ENCODE peak calls at places on chromosomes 13 and 19, in six cellular contexts. K is cardiac muscle cell, F is retinal pigment epithelial cell, Q is endothelial cell, D is omental fat pad, J is AG10803. V is an unnamed sample.

GRCh38 chr13:71030789-71031188 is 836.2 kb downstream of the DACH1 start:
- DNase-seq in K (no peak), J (no peak), D (no peak), Q (no peak), F (no peak), V (no peak)

GRCh38 chr13:83450586-83450985 is 431.7 kb downstream of the SLITRK1 start:
- DNase-seq in F (no peak), Q (no peak), D (no peak), K (peak; percentile 10), J (peak; percentile 23), V (no peak)

GRCh38 chr13:73428137-73428536 is 369.3 kb downstream of the KLF5 start:
- DNase-seq in D (no peak), K (peak; percentile 74), J (peak; percentile 15), Q (no peak), F (peak; percentile 86), V (peak; percentile 78)

GRCh38 chr19:9406798-9407352 is 28.5 kb downstream of the ZNF266 start:
- DNase-seq in K (peak; percentile 92), J (peak; percentile 84), Q (no peak), D (peak; percentile 23), F (peak; percentile 26), V (peak; percentile 88)

GRCh38 chr19:32896516-32897214 is 27.1 kb upstream of the SLC7A9 start:
- DNase-seq in K (peak; percentile 8), D (no peak), J (peak; percentile 1), Q (no peak), F (no peak), V (peak; percentile 17)

GRCh38 chr13:111114362-111115050 is 604 bp upstream of the ARHGEF7 start:
- DNase-seq in K (peak; percentile 21), J (peak; percentile 49), D (no peak), Q (peak; percentile 52), F (no peak), V (peak; percentile 47)

GRCh38 chr13:42170029-42170428 is 101.9 kb upstream of the AKAP11 start:
- DNase-seq in J (no peak), Q (no peak), K (no peak), D (no peak), F (no peak), V (no peak)

GRCh38 chr19:40750035-40750284 is 317 bp downstream of the ACTMAP start:
- DNase-seq in D (no peak), K (no peak), J (no peak), F (no peak), Q (no peak), V (no peak)

GRCh38 chr13:42893346-42893745 is 98.7 kb downstream of the EPSTI1 start:
- DNase-seq in F (no peak), K (peak; percentile 60), J (peak; percentile 89), Q (no peak), D (no peak), V (peak; percentile 96)

GRCh38 chr13:40600145-40600751 is 66.2 kb downstream of the FOXO1 start:
- DNase-seq in Q (no peak), K (no peak), D (no peak), F (no peak), J (no peak), V (no peak)

GRCh38 chr13:106633321-106633720 is 65.4 kb upstream of the ARGLU1 start:
- DNase-seq in J (no peak), D (no peak), Q (no peak), F (no peak), K (peak; percentile 19), V (no peak)

GRCh38 chr13:97298816-97299215 is 76.7 kb downstream of the MBNL2 start:
- DNase-seq in Q (no peak), F (no peak), K (no peak), D (no peak), J (peak; percentile 55), V (peak; percentile 35)

GRCh38 chr13:111043575-111043982 is 71.5 kb upstream of the ARHGEF7 start:
- DNase-seq in Q (no peak), J (peak; percentile 94), D (no peak), F (no peak), K (peak; percentile 62), V (peak; percentile 64)

GRCh38 chr19:11530432-11530831 is 1.5 kb upstream of the ECSIT start:
- DNase-seq in D (no peak), Q (peak; percentile 26), J (peak; percentile 59), K (peak; percentile 90), F (peak; percentile 51), V (peak; percentile 90)

GRCh38 chr19:8143041-8143440 is 6.4 kb downstream of the FBN3 start:
- DNase-seq in F (no peak), K (no peak), Q (no peak), J (no peak), D (no peak), V (no peak)

GRCh38 chr19:29259153-29259552 is 46.2 kb upstream of the UQCRFS1 start:
- DNase-seq in K (no peak), F (no peak), Q (no peak), J (no peak), D (no peak), V (peak; percentile 12)
- TF ChIP-seq CTCF in K (peak; percentile 27), F (peak; percentile 14), Q (no peak), J (peak; percentile 32), D (no peak), V (peak; percentile 29)

GRCh38 chr13:26095846-26096245 is 44.0 kb upstream of the SHISA2 start:
- DNase-seq in J (no peak), F (no peak), Q (no peak), K (no peak), D (no peak), V (no peak)

GRCh38 chr13:26095338-26095737 is 43.5 kb upstream of the SHISA2 start:
- DNase-seq in F (no peak), D (no peak), K (no peak), J (no peak), Q (no peak), V (no peak)
- TF ChIP-seq CTCF in F (no peak), D (no peak), K (no peak), J (no peak), Q (no peak), V (no peak)

GRCh38 chr13:21813844-21814243 is 143.0 kb downstream of the FGF9 start:
- DNase-seq in K (no peak), Q (no peak), J (no peak), D (no peak), F (no peak), V (no peak)

GRCh38 chr13:21812192-21812626 is 141.3 kb downstream of the FGF9 start:
- DNase-seq in F (no peak), K (no peak), D (no peak), Q (no peak), J (no peak), V (no peak)

GRCh38 chr13:21817878-21818277 is 147.0 kb downstream of the FGF9 start:
- DNase-seq in K (no peak), F (no peak), D (no peak), Q (no peak), J (no peak), V (no peak)

DNA sequence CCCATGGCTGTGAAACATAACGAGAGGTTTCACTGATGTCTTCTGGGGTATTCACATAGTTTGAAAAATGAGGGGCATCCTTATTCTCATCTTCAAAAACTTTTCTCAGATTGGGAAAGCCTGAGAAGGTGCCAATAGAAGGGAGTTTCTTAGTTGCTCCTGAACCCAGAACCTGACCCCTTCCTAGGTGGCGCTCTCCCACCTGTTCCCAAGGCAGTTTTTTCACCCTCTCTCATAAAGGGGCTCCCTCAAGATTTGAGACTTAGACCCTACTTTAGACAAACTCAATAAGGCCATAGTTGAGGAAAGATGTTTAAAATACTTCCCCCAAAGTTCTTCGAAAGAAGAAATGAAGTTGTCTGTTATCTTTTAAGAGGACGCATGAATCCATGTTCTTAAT is 142.2 kb downstream of the FGF9 start:
- DNase-seq in F (no peak), K (no peak), D (no peak), J (no peak), Q (no peak), V (no peak)
- TF ChIP-seq CTCF in F (no peak), K (no peak), D (no peak), J (no peak), Q (no peak), V (no peak)

GRCh38 chr19:49016067-49016839 is 638 bp downstream of the LHB start:
- DNase-seq in J (no peak), Q (no peak), K (no peak), D (no peak), F (no peak), V (no peak)

GRCh38 chr19:49019242-49019932 is 2.5 kb upstream of the LHB start:
- DNase-seq in J (peak; percentile 18), F (no peak), K (peak; percentile 50), D (peak; percentile 41), Q (peak; percentile 71), V (peak; percentile 31)

GRCh38 chr19:49017041-49017665 is at the start of gene LHB:
- DNase-seq in F (no peak), Q (no peak), K (no peak), D (no peak), J (no peak), V (no peak)

GRCh38 chr19:49020342-49020741 is 3.5 kb upstream of the LHB start:
- DNase-seq in F (no peak), J (no peak), D (no peak), Q (no peak), K (no peak), V (no peak)

GRCh38 chr19:49017666-49018351 is 918 bp upstream of the LHB start:
- DNase-seq in D (no peak), Q (peak; percentile 70), K (peak; percentile 68), F (no peak), J (peak; percentile 50), V (peak; percentile 48)
- TF ChIP-seq CTCF in D (no peak), Q (peak; percentile 6), K (peak; percentile 56), F (peak; percentile 64), J (peak; percentile 55), V (peak; percentile 44)

V was measured in fibroblast of mammary gland.